ENCODE peak calls at places on chromosomes 12 and 14, in seven cellular contexts. One of them, this sample, is unnamed.

GRCh38 chr12:46825526-46826414 is at the start of gene SLC38A4:
- DNase-seq in activated CD4-positive, alpha-beta T cell treated with anti-CD3 and anti-CD28 coated beads, Interleukin-2, amount 10 ng/mL, durations not matched to agents 7 days and 5 days: no peak
- DNase-seq in HFFc6: peak
- DNase-seq in GM04504: peak
- DNase-seq in H54: peak
- DNase-seq in T-helper 2 cell: no peak
- DNase-seq in CD4-positive, alpha-beta T cell: no peak
- DNase-seq in this sample: no peak

GRCh38 chr12:110249105-110249504 is 31.9 kb upstream of the ATP2A2 start:
- DNase-seq in activated CD4-positive, alpha-beta T cell treated with anti-CD3 and anti-CD28 coated beads, Interleukin-2, amount 10 ng/mL, durations not matched to agents 7 days and 5 days: no peak
- DNase-seq in HFFc6: no peak
- DNase-seq in GM04504: no peak
- DNase-seq in H54: no peak
- DNase-seq in T-helper 2 cell: no peak
- DNase-seq in CD4-positive, alpha-beta T cell: no peak
- DNase-seq in this sample: peak

GRCh38 chr14:73180385-73180805 is 44.1 kb downstream of the PSEN1 start:
- DNase-seq in activated CD4-positive, alpha-beta T cell treated with anti-CD3 and anti-CD28 coated beads, Interleukin-2, amount 10 ng/mL, durations not matched to agents 7 days and 5 days: no peak
- DNase-seq in HFFc6: peak
- DNase-seq in GM04504: peak
- DNase-seq in H54: no peak
- DNase-seq in T-helper 2 cell: peak
- DNase-seq in CD4-positive, alpha-beta T cell: no peak
- DNase-seq in this sample: peak

GRCh38 chr12:121575051-121575450 is 5.8 kb downstream of the KDM2B start:
- DNase-seq in activated CD4-positive, alpha-beta T cell treated with anti-CD3 and anti-CD28 coated beads, Interleukin-2, amount 10 ng/mL, durations not matched to agents 7 days and 5 days: no peak
- DNase-seq in HFFc6: no peak
- DNase-seq in GM04504: no peak
- DNase-seq in H54: no peak
- DNase-seq in T-helper 2 cell: no peak
- DNase-seq in CD4-positive, alpha-beta T cell: no peak
- DNase-seq in this sample: no peak

GRCh38 chr12:65882504-65882903 is 58.2 kb downstream of the HMGA2 start:
- DNase-seq in activated CD4-positive, alpha-beta T cell treated with anti-CD3 and anti-CD28 coated beads, Interleukin-2, amount 10 ng/mL, durations not matched to agents 7 days and 5 days: no peak
- DNase-seq in HFFc6: no peak
- DNase-seq in GM04504: no peak
- DNase-seq in H54: no peak
- DNase-seq in T-helper 2 cell: no peak
- DNase-seq in CD4-positive, alpha-beta T cell: no peak
- DNase-seq in this sample: no peak

GRCh38 chr12:46124848-46125619 is 134.7 kb upstream of the SCAF11 start:
- DNase-seq in activated CD4-positive, alpha-beta T cell treated with anti-CD3 and anti-CD28 coated beads, Interleukin-2, amount 10 ng/mL, durations not matched to agents 7 days and 5 days: peak
- DNase-seq in HFFc6: peak
- DNase-seq in GM04504: peak
- DNase-seq in H54: peak
- DNase-seq in T-helper 2 cell: peak
- DNase-seq in CD4-positive, alpha-beta T cell: no peak
- DNase-seq in this sample: peak

GRCh38 chr14:101108579-101109346 is 205.2 kb upstream of the RTL1 start:
- DNase-seq in activated CD4-positive, alpha-beta T cell treated with anti-CD3 and anti-CD28 coated beads, Interleukin-2, amount 10 ng/mL, durations not matched to agents 7 days and 5 days: no peak
- DNase-seq in HFFc6: no peak
- DNase-seq in GM04504: no peak
- DNase-seq in H54: no peak
- DNase-seq in T-helper 2 cell: no peak
- DNase-seq in CD4-positive, alpha-beta T cell: no peak
- DNase-seq in this sample: no peak

GRCh38 chr12:12927211-12928079 is 24.5 kb downstream of the GPRC5D start:
- DNase-seq in activated CD4-positive, alpha-beta T cell treated with anti-CD3 and anti-CD28 coated beads, Interleukin-2, amount 10 ng/mL, durations not matched to agents 7 days and 5 days: peak
- DNase-seq in HFFc6: no peak
- DNase-seq in GM04504: no peak
- DNase-seq in H54: no peak
- DNase-seq in T-helper 2 cell: peak
- DNase-seq in CD4-positive, alpha-beta T cell: peak
- DNase-seq in this sample: no peak

GRCh38 chr12:38149395-38150073 is 167.0 kb upstream of the ALG10B start:
- DNase-seq in activated CD4-positive, alpha-beta T cell treated with anti-CD3 and anti-CD28 coated beads, Interleukin-2, amount 10 ng/mL, durations not matched to agents 7 days and 5 days: no peak
- DNase-seq in HFFc6: no peak
- DNase-seq in GM04504: no peak
- DNase-seq in H54: peak
- DNase-seq in T-helper 2 cell: no peak
- DNase-seq in CD4-positive, alpha-beta T cell: no peak
- DNase-seq in this sample: no peak

GRCh38 chr14:77307099-77307496 is 13.6 kb downstream of the POMT2 start:
- DNase-seq in activated CD4-positive, alpha-beta T cell treated with anti-CD3 and anti-CD28 coated beads, Interleukin-2, amount 10 ng/mL, durations not matched to agents 7 days and 5 days: no peak
- DNase-seq in HFFc6: no peak
- DNase-seq in GM04504: no peak
- DNase-seq in H54: no peak
- DNase-seq in T-helper 2 cell: no peak
- DNase-seq in CD4-positive, alpha-beta T cell: no peak
- DNase-seq in this sample: no peak

GRCh38 chr12:69059465-69060457 is 126.8 kb upstream of the CPM start:
- DNase-seq in activated CD4-positive, alpha-beta T cell treated with anti-CD3 and anti-CD28 coated beads, Interleukin-2, amount 10 ng/mL, durations not matched to agents 7 days and 5 days: no peak
- DNase-seq in HFFc6: peak
- DNase-seq in GM04504: peak
- DNase-seq in H54: peak
- DNase-seq in T-helper 2 cell: no peak
- DNase-seq in CD4-positive, alpha-beta T cell: no peak
- DNase-seq in this sample: peak

GRCh38 chr14:41297961-41298690 is 308.6 kb upstream of the LRFN5 start:
- DNase-seq in activated CD4-positive, alpha-beta T cell treated with anti-CD3 and anti-CD28 coated beads, Interleukin-2, amount 10 ng/mL, durations not matched to agents 7 days and 5 days: no peak
- DNase-seq in HFFc6: no peak
- DNase-seq in GM04504: no peak
- DNase-seq in H54: no peak
- DNase-seq in T-helper 2 cell: no peak
- DNase-seq in CD4-positive, alpha-beta T cell: no peak
- DNase-seq in this sample: no peak

GRCh38 chr12:6823161-6824084 is 1.8 kb downstream of the GPR162 start:
- DNase-seq in activated CD4-positive, alpha-beta T cell treated with anti-CD3 and anti-CD28 coated beads, Interleukin-2, amount 10 ng/mL, durations not matched to agents 7 days and 5 days: no peak
- DNase-seq in HFFc6: no peak
- DNase-seq in GM04504: no peak
- DNase-seq in H54: no peak
- DNase-seq in T-helper 2 cell: no peak
- DNase-seq in CD4-positive, alpha-beta T cell: no peak
- DNase-seq in this sample: no peak

GRCh38 chr12:50419112-50419909 is 18.6 kb downstream of the LARP4 start:
- DNase-seq in activated CD4-positive, alpha-beta T cell treated with anti-CD3 and anti-CD28 coated beads, Interleukin-2, amount 10 ng/mL, durations not matched to agents 7 days and 5 days: no peak
- DNase-seq in HFFc6: no peak
- DNase-seq in GM04504: no peak
- DNase-seq in H54: no peak
- DNase-seq in T-helper 2 cell: no peak
- DNase-seq in CD4-positive, alpha-beta T cell: no peak
- DNase-seq in this sample: no peak

GRCh38 chr12:1799882-1800645 is 20.3 kb upstream of the LRTM2 start:
- DNase-seq in activated CD4-positive, alpha-beta T cell treated with anti-CD3 and anti-CD28 coated beads, Interleukin-2, amount 10 ng/mL, durations not matched to agents 7 days and 5 days: no peak
- DNase-seq in HFFc6: no peak
- DNase-seq in GM04504: no peak
- DNase-seq in H54: no peak
- DNase-seq in T-helper 2 cell: no peak
- DNase-seq in CD4-positive, alpha-beta T cell: no peak
- DNase-seq in this sample: no peak

GRCh38 chr12:122866950-122867607 is 28.8 kb downstream of the VPS37B start:
- DNase-seq in activated CD4-positive, alpha-beta T cell treated with anti-CD3 and anti-CD28 coated beads, Interleukin-2, amount 10 ng/mL, durations not matched to agents 7 days and 5 days: no peak
- DNase-seq in HFFc6: no peak
- DNase-seq in GM04504: no peak
- DNase-seq in H54: no peak
- DNase-seq in T-helper 2 cell: no peak
- DNase-seq in CD4-positive, alpha-beta T cell: no peak
- DNase-seq in this sample: no peak

GRCh38 chr12:2034633-2035420 is 18.0 kb upstream of the CACNA1C start:
- DNase-seq in activated CD4-positive, alpha-beta T cell treated with anti-CD3 and anti-CD28 coated beads, Interleukin-2, amount 10 ng/mL, durations not matched to agents 7 days and 5 days: peak
- DNase-seq in HFFc6: peak
- DNase-seq in GM04504: peak
- DNase-seq in H54: peak
- DNase-seq in T-helper 2 cell: peak
- DNase-seq in CD4-positive, alpha-beta T cell: peak
- DNase-seq in this sample: peak

GRCh38 chr14:75543258-75543657 is 21.0 kb downstream of the BATF start:
- DNase-seq in activated CD4-positive, alpha-beta T cell treated with anti-CD3 and anti-CD28 coated beads, Interleukin-2, amount 10 ng/mL, durations not matched to agents 7 days and 5 days: peak
- DNase-seq in HFFc6: no peak
- DNase-seq in GM04504: no peak
- DNase-seq in H54: no peak
- DNase-seq in T-helper 2 cell: peak
- DNase-seq in CD4-positive, alpha-beta T cell: no peak
- DNase-seq in this sample: no peak

This sample was measured in Kasumi-1.